ENCODE peak calls at places on chromosomes 1 and 21, in nine cellular contexts. E, V, Z, D, U, C, F, I and N are unnamed samples.

GRCh38 chr1:9196129-9197040 is 38.2 kb upstream of the H6PD start:
- DNase-seq in C (peak), V (peak), I (peak), F (no peak), E (no peak), U (peak), Z (peak), D (peak), N (peak)

GRCh38 chr1:153789478-153790148 is 14.4 kb downstream of the SLC27A3 start:
- DNase-seq in U (no peak), E (no peak), Z (no peak), I (no peak), C (no peak), V (no peak), D (no peak), F (no peak), N (no peak)

GRCh38 chr1:154810571-154810970 is 59.5 kb downstream of the KCNN3 start:
- DNase-seq in D (no peak), V (no peak), E (no peak), C (no peak), I (no peak), U (no peak), Z (no peak), F (no peak), N (no peak)

GRCh38 chr1:45407888-45408287 is 67.6 kb upstream of the MUTYH start:
- DNase-seq in C (no peak), E (no peak), F (no peak), D (no peak), V (no peak), Z (no peak), U (no peak), I (no peak), N (no peak)

GRCh38 chr1:235270625-235271024 is 57.4 kb downstream of the ARID4B start:
- DNase-seq in V (no peak), D (no peak), E (no peak), I (no peak), Z (no peak), F (no peak), U (no peak), C (no peak), N (no peak)

GRCh38 chr1:36524359-36525062 is 41.8 kb upstream of the CSF3R start:
- DNase-seq in I (no peak), E (no peak), V (peak), D (no peak), U (no peak), C (no peak), Z (no peak), F (no peak), N (no peak)

GRCh38 chr1:156892190-156893047 is 1.1 kb upstream of the PEAR1 start:
- DNase-seq in E (peak), U (peak), V (peak), Z (peak), I (peak), C (peak), F (peak), D (peak), N (peak)

GRCh38 chr1:173424786-173425407 is 52.2 kb upstream of the PRDX6 start:
- DNase-seq in U (no peak), I (no peak), Z (no peak), C (no peak), D (no peak), V (no peak), E (no peak), F (no peak), N (no peak)

GRCh38 chr1:91555074-91555730 is 54.6 kb downstream of the CDC7 start:
- DNase-seq in V (no peak), C (no peak), E (no peak), I (no peak), D (no peak), U (no peak), F (no peak), Z (no peak), N (no peak)

GRCh38 chr21:41806773-41807172 is 39.9 kb upstream of the RIPK4 start:
- DNase-seq in D (no peak), I (no peak), Z (no peak), E (no peak), V (peak), C (no peak), F (no peak), U (no peak), N (no peak)

GRCh38 chr1:56688522-56689026 is 43.5 kb downstream of the PRKAA2 start:
- DNase-seq in C (no peak), E (no peak), Z (no peak), V (peak), F (no peak), I (no peak), D (no peak), U (no peak), N (no peak)

GRCh38 chr21:46384556-46384955 is 60.6 kb downstream of the PCNT start:
- DNase-seq in E (no peak), V (no peak), D (no peak), U (no peak), I (no peak), C (no peak), Z (no peak), F (no peak), N (no peak)

GRCh38 chr1:111695801-111696200 is 43.4 kb downstream of the INKA2 start:
- DNase-seq in I (no peak), U (no peak), F (no peak), E (no peak), C (no peak), V (no peak), D (no peak), Z (no peak), N (no peak)

GRCh38 chr1:84688461-84689061 is 1.7 kb downstream of the SSX2IP start:
- DNase-seq in Z (no peak), C (no peak), I (no peak), D (no peak), F (no peak), V (no peak), U (no peak), E (no peak), N (no peak)

GRCh38 chr1:108962681-108963051 is 618 bp downstream of the CLCC1 start:
- DNase-seq in U (peak), F (no peak), V (peak), Z (no peak), C (peak), I (peak), E (peak), D (peak), N (no peak)

GRCh38 chr1:17606826-17607440 is 67.4 kb downstream of the ARHGEF10L start:
- DNase-seq in V (peak), E (no peak), F (no peak), I (peak), C (peak), U (peak), D (peak), Z (no peak), N (peak)

GRCh38 chr1:32736812-32737791 is 34.5 kb upstream of the SYNC start:
- DNase-seq in V (peak), U (no peak), E (no peak), F (no peak), Z (no peak), C (no peak), D (no peak), I (no peak), N (no peak)

GRCh38 chr1:13992489-13993285 is 292.7 kb downstream of the PRDM2 start:
- DNase-seq in Z (no peak), U (no peak), C (no peak), F (no peak), V (no peak), E (no peak), D (no peak), I (no peak), N (no peak)

GRCh38 chr1:153588482-153588881 is 22.8 kb upstream of the S100A2 start:
- DNase-seq in C (no peak), D (no peak), E (no peak), V (no peak), U (no peak), F (no peak), Z (no peak), I (no peak), N (no peak)

GRCh38 chr1:1082239-1083180 is 8.4 kb upstream of the RNF223 start:
- DNase-seq in U (peak), Z (no peak), D (peak), V (peak), F (no peak), E (no peak), C (peak), I (no peak), N (no peak)

GRCh38 chr1:1236945-1237873 is 5.2 kb downstream of the B3GALT6 start:
- DNase-seq in Z (no peak), U (no peak), D (no peak), C (no peak), V (no peak), E (no peak), I (no peak), F (no peak), N (no peak)

GRCh38 chr1:46205794-46206193 is 2.7 kb downstream of the LURAP1 start:
- DNase-seq in V (no peak), F (no peak), D (no peak), C (no peak), Z (no peak), I (no peak), U (no peak), E (no peak), N (no peak)

GRCh38 chr1:44947060-44947773 is 39.2 kb downstream of the EIF2B3 start:
- DNase-seq in I (peak), U (peak), F (no peak), D (no peak), E (no peak), V (no peak), Z (no peak), C (no peak), N (no peak)

GRCh38 chr21:43664358-43664757 is 5.0 kb downstream of the RRP1B start:
- DNase-seq in Z (no peak), U (no peak), D (no peak), F (no peak), C (no peak), V (no peak), I (no peak), E (no peak), N (no peak)

GRCh38 chr21:36320421-36321324 is 676 bp downstream of the MORC3 start:
- DNase-seq in U (peak), E (no peak), I (peak), V (peak), C (peak), D (peak), Z (no peak), F (no peak), N (peak)

GRCh38 chr1:8677782-8678181 is 139.7 kb downstream of the RERE start:
- DNase-seq in C (no peak), U (no peak), Z (no peak), I (no peak), V (no peak), E (no peak), F (no peak), D (no peak), N (no peak)

GRCh38 chr1:50684185-50684584 is 260.9 kb upstream of the DMRTA2 start:
- DNase-seq in Z (no peak), F (no peak), I (no peak), U (no peak), D (no peak), V (no peak), C (no peak), E (no peak), N (no peak)

GRCh38 chr1:201714542-201715276 is 114.2 kb upstream of the IPO9 start:
- DNase-seq in D (peak), I (peak), U (peak), V (peak), C (peak), Z (no peak), F (no peak), E (no peak), N (no peak)

GRCh38 chr1:31781138-31782065 is 17.3 kb upstream of the ADGRB2 start:
- DNase-seq in U (no peak), Z (no peak), D (no peak), V (no peak), E (no peak), C (no peak), F (no peak), I (no peak), N (no peak)

GRCh38 chr1:64984106-64984505 is 17.8 kb upstream of the JAK1 start:
- DNase-seq in E (no peak), I (no peak), V (no peak), Z (no peak), D (no peak), C (no peak), F (no peak), U (no peak), N (no peak)

GRCh38 chr1:21666572-21667320 is 2.4 kb downstream of the RAP1GAP start:
- DNase-seq in U (no peak), D (no peak), C (peak), Z (no peak), V (no peak), I (no peak), E (no peak), F (no peak), N (peak)

GRCh38 chr1:226048886-226049285 is 13.6 kb upstream of the H3-3A start:
- DNase-seq in E (no peak), U (no peak), C (no peak), F (no peak), Z (no peak), I (no peak), D (no peak), V (no peak), N (no peak)

GRCh38 chr1:59673575-59674467 is 140.9 kb upstream of the HOOK1 start:
- DNase-seq in U (no peak), I (no peak), V (peak), Z (no peak), D (peak), C (peak), E (no peak), F (no peak), N (no peak)

GRCh38 chr1:48250572-48250971 is 28.1 kb downstream of the SLC5A9 start:
- DNase-seq in I (no peak), F (no peak), Z (no peak), U (no peak), C (no peak), V (no peak), D (no peak), E (no peak), N (no peak)

GRCh38 chr21:35096959-35097358 is 47.9 kb upstream of the RUNX1 start:
- DNase-seq in C (no peak), U (no peak), V (no peak), Z (no peak), E (no peak), I (no peak), F (no peak), D (no peak), N (no peak)